ENCODE peak calls at places on chromosomes 4 and X, in nine cellular contexts. B, V, R, X, D, I, Y, O and E are unnamed samples.

GRCh38 chr4:10157478-10158354 is 41.1 kb upstream of the WDR1 start:
- DNase-seq in B (peak), V (peak), R (peak), X (peak), D (peak), I (peak), Y (peak), O (peak), E (no peak)

GRCh38 chrX:74232859-74233258 is 71.1 kb upstream of the ZCCHC13 start:
- DNase-seq in B (peak), V (peak), R (peak), X (no peak), D (no peak), I (no peak), Y (no peak), O (peak), E (no peak)

GRCh38 chr4:5940470-5941203 is 47.8 kb upstream of the CRMP1 start:
- DNase-seq in B (no peak), V (peak), R (peak), X (no peak), D (no peak), I (no peak), Y (no peak), O (peak), E (no peak)

GRCh38 chr4:40995850-40996249 is 218.5 kb downstream of the APBB2 start:
- DNase-seq in B (no peak), V (no peak), R (peak), X (no peak), D (no peak), I (no peak), Y (no peak), O (peak), E (no peak)

GRCh38 chrX:17606211-17606610 is 131.1 kb upstream of the SCML1 start:
- DNase-seq in B (no peak), V (no peak), R (peak), X (no peak), D (no peak), I (no peak), Y (no peak), O (no peak), E (no peak)

GRCh38 chr4:38184404-38184803 is 224.2 kb downstream of the PTTG2 start:
- DNase-seq in B (no peak), V (peak), R (no peak), X (no peak), D (no peak), I (no peak), Y (no peak), O (no peak), E (no peak)

GRCh38 chr4:106201373-106201772 is 114.6 kb downstream of the TBCK start:
- DNase-seq in B (peak), V (peak), R (peak), X (no peak), D (peak), I (no peak), Y (no peak), O (peak), E (no peak)

GRCh38 chr4:117873779-117874178 is 160.5 kb upstream of the NDST3 start:
- DNase-seq in B (no peak), V (no peak), R (no peak), X (no peak), D (no peak), I (no peak), Y (no peak), O (no peak), E (no peak)

GRCh38 chr4:139656614-139657486 is 8.8 kb upstream of the MGST2 start:
- DNase-seq in B (peak), V (peak), R (peak), X (peak), D (peak), I (peak), Y (peak), O (peak), E (no peak)

GRCh38 chr4:170008376-170008775 is 17.8 kb downstream of the MFAP3L start:
- DNase-seq in B (no peak), V (no peak), R (peak), X (no peak), D (no peak), I (no peak), Y (no peak), O (peak), E (no peak)